ENCODE peak calls at places on chromosomes 6 and 20, in ten cellular contexts. R, K, D, V, B, P, E, G, M and N are unnamed samples.

GRCh38 chr20:32031007-32031958 is 20.8 kb upstream of the HCK start:
- DNase-seq in R (peak), K (peak), D (peak), V (peak), B (peak), P (no peak), E (peak), G (peak), M (no peak), N (peak)

GRCh38 chr20:11091496-11091895 is 417.7 kb upstream of the JAG1 start:
- DNase-seq in R (no peak), K (no peak), D (no peak), V (no peak), B (no peak), P (no peak), E (no peak), G (peak), M (no peak), N (no peak)

GRCh38 chr6:112013051-112013450 is 40.9 kb upstream of the CCN6 start:
- DNase-seq in R (no peak), K (no peak), D (no peak), V (no peak), B (no peak), P (no peak), E (no peak), G (no peak), M (no peak), N (no peak)

GRCh38 chr20:43541214-43541613 is 17.6 kb upstream of the SGK2 start:
- DNase-seq in R (no peak), K (no peak), D (no peak), V (no peak), B (no peak), P (no peak), E (no peak), G (no peak), M (no peak), N (no peak)

GRCh38 chr6:47034919-47035318 is 7.2 kb downstream of the ADGRF1 start:
- DNase-seq in R (no peak), K (no peak), D (no peak), V (no peak), B (peak), P (no peak), E (no peak), G (peak), M (no peak), N (peak)

GRCh38 chr6:168877821-168878282 is 375.8 kb downstream of the THBS2 start:
- DNase-seq in R (no peak), K (no peak), D (no peak), V (no peak), B (no peak), P (no peak), E (no peak), G (no peak), M (no peak), N (no peak)

GRCh38 chr6:12545837-12546658 is 170.5 kb upstream of the PHACTR1 start:
- DNase-seq in R (no peak), K (no peak), D (no peak), V (no peak), B (no peak), P (no peak), E (no peak), G (peak), M (no peak), N (no peak)

GRCh38 chr6:34358389-34358906 is 34.0 kb downstream of the NUDT3 start:
- DNase-seq in R (no peak), K (peak), D (no peak), V (no peak), B (no peak), P (no peak), E (no peak), G (peak), M (no peak), N (no peak)

GRCh38 chr6:88867841-88868558 is 95.4 kb downstream of the RNGTT start:
- DNase-seq in R (no peak), K (no peak), D (no peak), V (no peak), B (no peak), P (no peak), E (no peak), G (no peak), M (no peak), N (no peak)

GRCh38 chr6:131949909-131950766 is 1.0 kb downstream of the CCN2 start:
- DNase-seq in R (peak), K (peak), D (no peak), V (no peak), B (peak), P (no peak), E (no peak), G (peak), M (peak), N (peak)

GRCh38 chr6:142728910-142729481 is 216.0 kb downstream of the HIVEP2 start:
- DNase-seq in R (no peak), K (peak), D (no peak), V (no peak), B (peak), P (no peak), E (no peak), G (no peak), M (no peak), N (no peak)

GRCh38 chr20:37316116-37316774 is 26.8 kb downstream of the MANBAL start:
- DNase-seq in R (peak), K (no peak), D (no peak), V (no peak), B (no peak), P (no peak), E (no peak), G (no peak), M (no peak), N (no peak)

GRCh38 chr6:145809211-145809610 is 5.4 kb downstream of the FBXO30 start:
- DNase-seq in R (no peak), K (no peak), D (no peak), V (no peak), B (no peak), P (peak), E (no peak), G (no peak), M (no peak), N (no peak)

GRCh38 chr6:144064831-144065668 is 30.3 kb downstream of the SF3B5 start:
- DNase-seq in R (no peak), K (no peak), D (no peak), V (no peak), B (no peak), P (no peak), E (no peak), G (no peak), M (no peak), N (peak)

GRCh38 chr20:49575551-49576060 is 7.7 kb upstream of the PTGIS start:
- DNase-seq in R (no peak), K (peak), D (peak), V (no peak), B (no peak), P (no peak), E (no peak), G (no peak), M (no peak), N (no peak)

GRCh38 chr6:141618180-141618581 is 514.5 kb upstream of the GJE1 start:
- DNase-seq in R (no peak), K (no peak), D (no peak), V (no peak), B (no peak), P (no peak), E (no peak), G (no peak), M (no peak), N (no peak)

GRCh38 chr6:144062757-144063156 is 32.6 kb downstream of the SF3B5 start:
- DNase-seq in R (no peak), K (no peak), D (no peak), V (no peak), B (no peak), P (no peak), E (no peak), G (no peak), M (no peak), N (no peak)

GRCh38 chr6:41571066-41571780 is 25.0 kb downstream of the FOXP4 start:
- DNase-seq in R (no peak), K (no peak), D (no peak), V (no peak), B (no peak), P (no peak), E (no peak), G (no peak), M (no peak), N (no peak)

GRCh38 chr6:111843347-111844147 is 29.7 kb downstream of the FYN start:
- DNase-seq in R (no peak), K (no peak), D (no peak), V (peak), B (no peak), P (no peak), E (no peak), G (no peak), M (no peak), N (no peak)

GRCh38 chr6:110556317-110557115 is 80.1 kb upstream of the SLC22A16 start:
- DNase-seq in R (no peak), K (no peak), D (no peak), V (no peak), B (no peak), P (no peak), E (no peak), G (no peak), M (no peak), N (no peak)

GRCh38 chr6:35018746-35019145 is 122.4 kb downstream of the TCP11 start:
- DNase-seq in R (no peak), K (no peak), D (no peak), V (no peak), B (no peak), P (no peak), E (no peak), G (no peak), M (no peak), N (no peak)

GRCh38 chr6:46848684-46849360 is 55.6 kb downstream of the MEP1A start:
- DNase-seq in R (peak), K (peak), D (peak), V (peak), B (peak), P (peak), E (peak), G (peak), M (peak), N (peak)

GRCh38 chr6:123456836-123457235 is 179.9 kb downstream of the TRDN start:
- DNase-seq in R (no peak), K (no peak), D (no peak), V (no peak), B (no peak), P (no peak), E (no peak), G (no peak), M (no peak), N (no peak)